ENCODE peak calls at places on chromosomes 3 and 15, in five cellular contexts. T, P, W, G and C are unnamed samples.
A peak's percentile ranks its signal among the peaks of the same experiment; 100 is the strongest.

GRCh38 chr15:79702621-79703020 is 194.2 kb downstream of the MTHFS start:
- DNase-seq in T (no peak), G (no peak), W (no peak), P (no peak), C (no peak)

GRCh38 chr15:34047893-34048775 is 9.1 kb upstream of the AVEN start:
- DNase-seq in T (no peak), P (peak; percentile 44), W (no peak), G (peak; percentile 37), C (no peak)

GRCh38 chr3:194622621-194623360 is 10.4 kb downstream of the TMEM44 start:
- DNase-seq in W (no peak), T (no peak), G (no peak), P (no peak), C (no peak)

GRCh38 chr3:53970656-53971055 is 79.0 kb upstream of the SELENOK start:
- DNase-seq in W (no peak), G (peak; percentile 18), P (no peak), T (no peak), C (no peak)

GRCh38 chr3:183377307-183377959 is 51.0 kb downstream of the MCF2L2 start:
- DNase-seq in P (no peak), W (no peak), T (no peak), G (no peak), C (no peak)

GRCh38 chr15:48924528-48925393 is 39.0 kb downstream of the SHC4 start:
- DNase-seq in G (no peak), P (no peak), T (no peak), W (no peak), C (no peak)

GRCh38 chr3:10816019-10816862 is at the start of gene SLC6A11:
- DNase-seq in T (no peak), G (no peak), P (no peak), W (peak; percentile 37), C (no peak)

GRCh38 chr15:101047301-101047781 is 128.2 kb downstream of the LRRK1 start:
- DNase-seq in T (peak; percentile 12), G (no peak), W (no peak), P (peak; percentile 49), C (no peak)

DNA sequence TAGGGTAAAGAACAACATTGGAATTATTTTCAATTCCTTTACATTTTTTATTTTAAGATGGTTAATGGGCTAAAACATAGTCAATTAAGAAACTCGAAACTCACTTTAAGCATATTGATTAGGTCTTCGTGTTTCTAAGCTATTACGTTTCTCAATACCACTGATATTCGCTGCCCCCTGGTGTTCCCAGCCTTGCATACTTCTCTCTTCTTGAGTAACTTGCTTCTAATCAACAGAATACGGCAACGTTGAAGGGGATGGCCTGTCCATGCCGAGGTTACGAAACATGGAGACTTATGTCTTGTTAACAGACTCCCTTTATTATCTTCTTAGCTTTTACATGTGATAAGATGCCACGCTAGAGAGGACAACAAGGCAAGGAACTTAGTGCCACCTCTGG is 43.6 kb downstream of the ROBO1 start:
- DNase-seq in W (no peak), P (no peak), T (no peak), G (no peak), C (no peak)
- TF ChIP-seq CTCF in W (no peak), P (no peak), T (no peak), G (no peak), C (no peak)

GRCh38 chr15:85704021-85704420 is 90.7 kb downstream of the KLHL25 start:
- DNase-seq in G (no peak), T (no peak), W (no peak), P (no peak), C (no peak)
- H3K4me3 ChIP-seq in G (no peak overlapping the region), T (no peak overlapping the region), W (no peak overlapping the region), P (no peak overlapping the region), C (peak overlapping the region; percentile 19)

GRCh38 chr3:43583481-43583880 is 38.3 kb downstream of the ANO10 start:
- DNase-seq in W (no peak), P (no peak), T (no peak), G (no peak), C (no peak)
- TF ChIP-seq CTCF in W (no peak), P (no peak), T (no peak), G (no peak), C (peak; percentile 4)

GRCh38 chr15:70535071-70535954 is 228.0 kb downstream of the UACA start:
- DNase-seq in T (peak; percentile 12), G (no peak), W (no peak), P (no peak), C (no peak)

GRCh38 chr15:70532536-70533186 is 230.7 kb downstream of the UACA start:
- DNase-seq in P (no peak), W (no peak), G (no peak), T (no peak), C (no peak)

GRCh38 chr15:70530906-70531305 is 232.5 kb downstream of the UACA start:
- DNase-seq in G (no peak), P (no peak), T (no peak), W (no peak), C (no peak)

GRCh38 chr15:70535955-70536338 is 227.4 kb downstream of the UACA start:
- DNase-seq in P (no peak), G (no peak), T (peak; percentile 13), W (no peak), C (no peak)

DNA sequence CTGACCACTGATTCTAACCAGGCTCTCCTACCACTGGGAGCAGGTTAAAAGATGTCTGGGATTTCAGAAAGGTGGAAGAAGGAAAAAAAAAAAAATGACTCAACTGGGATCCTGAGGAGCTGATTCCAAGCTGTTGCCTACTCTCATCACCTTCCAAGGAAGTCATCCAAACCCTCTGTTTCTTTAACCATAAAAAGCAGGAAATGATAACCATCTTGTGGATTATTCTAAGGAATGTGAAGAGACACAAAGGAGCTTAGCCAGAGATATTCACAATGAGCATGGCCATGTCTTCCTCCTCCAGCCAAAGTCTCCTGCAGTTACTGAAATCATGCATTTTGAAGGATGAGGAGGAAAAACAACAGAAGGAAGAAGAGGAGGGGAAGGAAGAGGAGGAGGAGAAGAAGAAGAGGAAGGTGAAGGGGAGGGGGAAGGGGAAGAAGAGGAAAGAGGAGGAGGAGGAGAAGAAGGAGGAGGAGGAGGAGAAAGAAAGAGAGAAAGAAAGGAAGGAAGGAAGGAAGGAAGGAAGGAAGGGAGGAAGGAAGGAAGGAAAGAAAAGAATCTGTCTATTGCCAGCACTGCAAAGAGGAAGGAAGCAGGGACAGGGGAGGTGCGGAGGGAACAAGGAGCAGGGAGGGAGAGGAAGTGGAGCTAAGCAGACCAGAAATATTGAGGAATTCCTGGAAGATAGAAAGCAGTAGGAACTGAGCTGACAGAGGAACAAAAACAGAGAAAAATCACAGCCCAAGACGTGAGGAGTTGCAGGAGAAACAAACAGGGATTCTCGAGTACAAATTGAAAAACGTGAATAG is 229.2 kb downstream of the UACA start:
- DNase-seq in W (no peak), G (no peak), P (peak; percentile 8), T (peak; percentile 11), C (no peak)
- H3K4me3 ChIP-seq in W (no peak overlapping the region), G (no peak overlapping the region), P (no peak overlapping the region), T (no peak overlapping the region), C (no peak overlapping the region)

GRCh38 chr3:136973352-136973751 is 15.6 kb downstream of the IL20RB start:
- DNase-seq in P (no peak), W (no peak), G (no peak), T (no peak), C (no peak)
- TF ChIP-seq CTCF in P (no peak), W (no peak), G (no peak), T (no peak), C (no peak)